ENCODE peak calls at places on chromosomes 6 and 20, in five cellular contexts. Z is KBM-7; W is HFF-Myc; I is stimulated activated CD4-positive, alpha-beta T cell treated with anti-CD3 and anti-CD28 coated beads, Interleukin-1b, Interleukin-23, amount 100 ng/mL, for 1 hour; V is progenitor cell of endocrine pancreas. E is an unnamed sample.

GRCh38 chr20:41029150-41029872 is 689 bp downstream of the TOP1 start:
- DNase-seq in W (no peak), V (no peak), Z (peak), I (peak), E (peak)

GRCh38 chr6:23013776-23014175 is 444.4 kb downstream of the HDGFL1 start:
- DNase-seq in V (no peak), I (no peak), Z (no peak), W (no peak), E (no peak)

GRCh38 chr6:164344801-164345291 is 930.3 kb downstream of the QKI start:
- DNase-seq in I (no peak), Z (no peak), V (no peak), W (no peak), E (no peak)

GRCh38 chr6:159042003-159042823 is 2.6 kb downstream of the TAGAP start:
- DNase-seq in V (peak), Z (peak), W (peak), I (no peak), E (no peak)

GRCh38 chr20:48769111-48769879 is 58.5 kb downstream of the PREX1 start:
- DNase-seq in I (peak), W (no peak), Z (no peak), V (no peak), E (no peak)

GRCh38 chr20:37534401-37535157 is 6.9 kb upstream of the BLCAP start:
- DNase-seq in V (no peak), I (no peak), W (peak), Z (peak), E (no peak)

GRCh38 chr6:17808609-17809008 is 101.9 kb upstream of the NUP153 start:
- DNase-seq in I (no peak), Z (no peak), V (no peak), W (no peak), E (no peak)

GRCh38 chr6:162728177-162728571 is 400 bp downstream of the PACRG start:
- DNase-seq in Z (no peak), V (no peak), W (no peak), I (no peak), E (peak)

GRCh38 chr6:26411751-26412150 is 9.7 kb downstream of the BTN3A1 start:
- DNase-seq in W (no peak), Z (no peak), I (no peak), V (no peak), E (no peak)

GRCh38 chr6:140156131-140156530 is 781.7 kb upstream of the CITED2 start:
- DNase-seq in V (no peak), I (no peak), W (no peak), Z (no peak), E (no peak)

GRCh38 chr6:117546674-117547073 is 55.6 kb downstream of the GOPC start:
- DNase-seq in I (no peak), V (no peak), Z (no peak), W (no peak), E (no peak)

GRCh38 chr6:155297669-155298068 is 16.6 kb downstream of the TFB1M start:
- DNase-seq in I (no peak), V (no peak), W (no peak), Z (no peak), E (no peak)

GRCh38 chr6:157574851-157575424 is 193.9 kb downstream of the ZDHHC14 start:
- DNase-seq in I (no peak), V (no peak), Z (no peak), W (no peak), E (no peak)

GRCh38 chr20:50278684-50279531 is 88.3 kb downstream of the CEBPB start:
- DNase-seq in V (no peak), I (no peak), Z (no peak), W (no peak), E (peak)

GRCh38 chr6:1771324-1771723 is 161.6 kb downstream of the FOXC1 start:
- DNase-seq in V (no peak), W (no peak), I (no peak), Z (no peak), E (no peak)

GRCh38 chr6:84522135-84522535 is 242.3 kb downstream of the TBX18 start:
- DNase-seq in W (peak), I (no peak), Z (no peak), V (no peak), E (no peak)

GRCh38 chr6:153312633-153313032 is 181.6 kb upstream of the RGS17 start:
- DNase-seq in I (no peak), Z (peak), W (peak), V (no peak), E (peak)

GRCh38 chr6:46719099-46719498 is 16.1 kb downstream of the PLA2G7 start:
- DNase-seq in Z (no peak), V (no peak), I (no peak), W (peak), E (no peak)

GRCh38 chr6:169454204-169454871 is 200.7 kb upstream of the THBS2 start:
- DNase-seq in I (no peak), Z (no peak), W (peak), V (no peak), E (no peak)

GRCh38 chr6:125871365-125871764 is 80.6 kb downstream of the NCOA7 start:
- DNase-seq in V (no peak), W (no peak), I (no peak), Z (no peak), E (no peak)

GRCh38 chr6:149723771-149724417 is 6.0 kb upstream of the LATS1 start:
- DNase-seq in W (peak), Z (peak), V (no peak), I (no peak), E (no peak)

GRCh38 chr6:170010665-170011232 is 259.3 kb downstream of the ERMARD start:
- DNase-seq in W (no peak), I (no peak), Z (no peak), V (no peak), E (no peak)

E was measured in heart left ventricle.